ENCODE peak calls at places on chromosomes 3 and 15, in six cellular contexts. P, U, X, S, O and C are unnamed samples.
A peak's percentile ranks its signal among the peaks of the same experiment; 100 is the strongest.

GRCh38 chr3:13890377-13891016 is 10.6 kb upstream of the WNT7A start:
- DNase-seq in S (no peak), P (no peak), X (no peak), U (no peak), O (peak; percentile 66), C (no peak)

GRCh38 chr3:126300761-126301481 is 56.3 kb downstream of the KLF15 start:
- DNase-seq in P (no peak), U (peak; percentile 79), S (peak; percentile 85), X (peak; percentile 85), O (peak; percentile 77), C (no peak)

GRCh38 chr3:45753095-45753494 is 43.2 kb downstream of the SLC6A20 start:
- DNase-seq in O (no peak), X (no peak), U (no peak), P (no peak), S (no peak), C (no peak)

GRCh38 chr3:146528954-146529353 is 15.5 kb downstream of the PLSCR1 start:
- DNase-seq in X (no peak), S (no peak), O (no peak), U (no peak), P (no peak), C (no peak)

GRCh38 chr15:57554063-57554820 is 37.5 kb upstream of the MYZAP start:
- DNase-seq in S (no peak), U (peak; percentile 56), P (no peak), O (no peak), X (no peak), C (no peak)

GRCh38 chr3:45124379-45124778 is 21.8 kb downstream of the CDCP1 start:
- DNase-seq in O (no peak), S (no peak), X (no peak), P (no peak), U (peak; percentile 59), C (peak; percentile 77)

GRCh38 chr15:68278345-68279217 is 1.0 kb downstream of the FEM1B start:
- DNase-seq in U (peak; percentile 20), X (peak; percentile 54), P (no peak), S (no peak), O (no peak), C (no peak)

GRCh38 chr15:38074029-38074428 is 139.6 kb downstream of the TMCO5A start:
- DNase-seq in U (no peak), P (no peak), S (no peak), X (no peak), O (no peak), C (no peak)

GRCh38 chr3:148729656-148730055 is 32.0 kb downstream of the AGTR1 start:
- DNase-seq in U (no peak), O (no peak), X (no peak), P (no peak), S (peak; percentile 76), C (no peak)

GRCh38 chr3:51374456-51374855 is 10.6 kb upstream of the MANF start:
- DNase-seq in P (no peak), S (no peak), O (no peak), X (no peak), U (no peak), C (no peak)

GRCh38 chr15:57330619-57331018 is 45.7 kb upstream of the CGNL1 start:
- DNase-seq in P (no peak), X (no peak), U (no peak), O (no peak), S (no peak), C (no peak)

GRCh38 chr3:149771652-149772271 is 19.5 kb upstream of the COMMD2 start:
- DNase-seq in S (peak; percentile 65), O (no peak), U (peak; percentile 47), P (peak; percentile 33), X (peak; percentile 38), C (no peak)

GRCh38 chr3:140397847-140398246 is 280.0 kb upstream of the TRIM42 start:
- DNase-seq in S (no peak), O (no peak), U (no peak), P (no peak), X (no peak), C (no peak)

GRCh38 chr3:141486735-141487418 is at the start of gene RASA2:
- DNase-seq in U (peak; percentile 85), O (peak; percentile 88), X (peak; percentile 70), S (peak; percentile 88), P (peak; percentile 66), C (no peak)

GRCh38 chr3:160400631-160401150 is 1.2 kb downstream of the SMC4 start:
- DNase-seq in X (peak; percentile 26), S (peak; percentile 60), P (no peak), O (peak; percentile 74), U (no peak), C (no peak)

GRCh38 chr15:47586653-47587224 is 130.6 kb upstream of the SEMA6D start:
- DNase-seq in P (no peak), U (peak; percentile 69), O (no peak), S (no peak), X (no peak), C (no peak)

GRCh38 chr3:94587291-94587690 is 524.4 kb downstream of the NSUN3 start:
- DNase-seq in P (no peak), O (no peak), U (no peak), S (no peak), X (no peak), C (no peak)

GRCh38 chr15:63465104-63465503 is 39.3 kb upstream of the USP3 start:
- DNase-seq in X (no peak), S (no peak), U (peak; percentile 72), P (no peak), O (no peak), C (no peak)

GRCh38 chr3:86152620-86153019 is 838.3 kb downstream of the VGLL3 start:
- DNase-seq in O (no peak), S (no peak), X (no peak), P (no peak), U (no peak), C (no peak)

GRCh38 chr3:86149054-86149453 is 841.9 kb downstream of the VGLL3 start:
- DNase-seq in U (no peak), P (no peak), O (no peak), S (no peak), X (no peak), C (no peak)

DNA sequence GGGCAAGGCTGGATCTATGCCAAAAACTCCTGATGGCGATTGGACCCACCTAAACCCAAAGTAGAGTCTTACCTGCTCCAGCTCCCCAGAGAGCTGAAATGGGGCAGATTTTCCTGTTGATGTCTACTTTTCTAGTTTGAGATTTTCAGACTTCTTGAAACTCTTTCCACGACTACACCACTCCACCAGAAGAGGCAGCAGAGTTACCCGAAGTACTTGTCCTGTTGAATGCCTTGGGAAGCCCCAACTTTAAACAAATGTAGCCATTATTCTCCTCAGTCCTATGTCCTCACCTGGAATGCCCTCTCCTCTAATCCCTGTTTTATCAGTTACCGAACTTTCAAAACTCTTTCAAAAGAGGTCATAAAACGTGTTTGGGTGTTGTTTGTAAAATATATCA is 843.8 kb downstream of the VGLL3 start:
- DNase-seq in U (no peak), O (no peak), S (no peak), P (no peak), X (no peak), C (no peak)
- TF ChIP-seq CTCF in U (no peak), O (no peak), S (no peak), P (no peak), X (no peak), C (no peak)

GRCh38 chr3:191499307-191500125 is 38.6 kb downstream of the PYDC2 start:
- DNase-seq in X (no peak), U (peak; percentile 48), P (no peak), S (peak; percentile 59), O (peak; percentile 64), C (no peak)
- H3K4me3 ChIP-seq in X (no peak overlapping the region), U (peak overlapping the region; percentile 0), P (no peak overlapping the region), S (peak overlapping the region; percentile 12), O (no peak overlapping the region), C (no peak overlapping the region)

GRCh38 chr3:184172681-184173373 is 1.8 kb upstream of the AP2M1 start:
- DNase-seq in P (no peak), U (peak; percentile 83), S (no peak), O (no peak), X (no peak), C (no peak)
- TF ChIP-seq CTCF in P (no peak), U (no peak), S (no peak), O (no peak), X (no peak), C (no peak)

GRCh38 chr3:79019924-79020173 is 747.9 kb downstream of the ROBO1 start:
- DNase-seq in X (no peak), S (no peak), O (no peak), U (no peak), P (no peak), C (no peak)
- H3K4me3 ChIP-seq in X (no peak overlapping the region), S (peak overlapping the region; percentile 95), O (peak overlapping the region; percentile 64), U (peak overlapping the region; percentile 94), P (no peak overlapping the region), C (peak overlapping the region; percentile 94)

GRCh38 chr15:98805434-98806274 is 157.3 kb downstream of the IGF1R start:
- DNase-seq in S (no peak), X (no peak), O (no peak), P (no peak), U (no peak), C (no peak)
- TF ChIP-seq CTCF in S (peak; percentile 21), X (no peak), O (no peak), P (peak; percentile 43), U (peak; percentile 15), C (no peak)